ENCODE peak calls at places on chromosome 6, in ten cellular contexts. One of them, this sample, is unnamed.

GRCh38 chr6:47153066-47153755 is 111.1 kb upstream of the ADGRF1 start:
- DNase-seq in fibroblast of mammary gland: peak; percentile 51
- DNase-seq in iris pigment epithelial cell: no peak
- DNase-seq in OCI-LY7: no peak
- DNase-seq in NCI-H446: no peak
- DNase-seq in kidney glomerular epithelial cell: peak; percentile 31
- DNase-seq in activated CD4-positive, alpha-beta T cell treated with anti-CD3 and anti-CD28 coated beads for 48 hours: no peak
- DNase-seq in fibroblast of pulmonary artery: peak; percentile 45
- DNase-seq in K562: no peak
- DNase-seq in iPS-NIHi11: peak; percentile 31
- DNase-seq in this sample: no peak

GRCh38 chr6:169956580-169956979 is 205.2 kb downstream of the ERMARD start:
- DNase-seq in fibroblast of mammary gland: no peak
- DNase-seq in iris pigment epithelial cell: no peak
- DNase-seq in OCI-LY7: no peak
- DNase-seq in NCI-H446: no peak
- DNase-seq in kidney glomerular epithelial cell: no peak
- DNase-seq in activated CD4-positive, alpha-beta T cell treated with anti-CD3 and anti-CD28 coated beads for 48 hours: no peak
- DNase-seq in fibroblast of pulmonary artery: no peak
- DNase-seq in K562: no peak
- DNase-seq in iPS-NIHi11: no peak
- DNase-seq in this sample: no peak

GRCh38 chr6:143496974-143497373 is 14.5 kb downstream of the FUCA2 start:
- DNase-seq in fibroblast of mammary gland: no peak
- DNase-seq in iris pigment epithelial cell: no peak
- DNase-seq in OCI-LY7: no peak
- DNase-seq in NCI-H446: no peak
- DNase-seq in kidney glomerular epithelial cell: no peak
- DNase-seq in activated CD4-positive, alpha-beta T cell treated with anti-CD3 and anti-CD28 coated beads for 48 hours: no peak
- DNase-seq in fibroblast of pulmonary artery: no peak
- DNase-seq in K562: no peak
- DNase-seq in iPS-NIHi11: no peak
- DNase-seq in this sample: no peak

GRCh38 chr6:135291288-135292116 is 110.4 kb downstream of the MYB start:
- DNase-seq in fibroblast of mammary gland: peak; percentile 31
- DNase-seq in iris pigment epithelial cell: peak; percentile 59
- DNase-seq in OCI-LY7: no peak
- DNase-seq in NCI-H446: no peak
- DNase-seq in kidney glomerular epithelial cell: peak; percentile 59
- DNase-seq in activated CD4-positive, alpha-beta T cell treated with anti-CD3 and anti-CD28 coated beads for 48 hours: no peak
- DNase-seq in fibroblast of pulmonary artery: peak; percentile 70
- DNase-seq in K562: peak; percentile 64
- DNase-seq in iPS-NIHi11: no peak
- DNase-seq in this sample: no peak

GRCh38 chr6:169725270-169726048 is 1.2 kb upstream of the PHF10 start:
- DNase-seq in fibroblast of mammary gland: peak; percentile 93
- DNase-seq in iris pigment epithelial cell: peak; percentile 96
- DNase-seq in OCI-LY7: peak; percentile 57
- DNase-seq in NCI-H446: no peak
- DNase-seq in kidney glomerular epithelial cell: no peak
- DNase-seq in activated CD4-positive, alpha-beta T cell treated with anti-CD3 and anti-CD28 coated beads for 48 hours: peak; percentile 49
- DNase-seq in fibroblast of pulmonary artery: peak; percentile 84
- DNase-seq in K562: peak; percentile 93
- DNase-seq in iPS-NIHi11: peak; percentile 60
- DNase-seq in this sample: no peak

GRCh38 chr6:127118505-127119360 is at the start of gene RSPO3:
- DNase-seq in fibroblast of mammary gland: peak; percentile 33
- DNase-seq in iris pigment epithelial cell: peak; percentile 31
- DNase-seq in OCI-LY7: no peak
- DNase-seq in NCI-H446: no peak
- DNase-seq in kidney glomerular epithelial cell: peak; percentile 29
- DNase-seq in activated CD4-positive, alpha-beta T cell treated with anti-CD3 and anti-CD28 coated beads for 48 hours: peak; percentile 29
- DNase-seq in fibroblast of pulmonary artery: peak; percentile 39
- DNase-seq in K562: no peak
- DNase-seq in iPS-NIHi11: peak; percentile 55
- DNase-seq in this sample: peak; percentile 5

GRCh38 chr6:135306740-135307420 is 125.8 kb downstream of the MYB start:
- DNase-seq in fibroblast of mammary gland: peak; percentile 3
- DNase-seq in iris pigment epithelial cell: no peak
- DNase-seq in OCI-LY7: no peak
- DNase-seq in NCI-H446: no peak
- DNase-seq in kidney glomerular epithelial cell: no peak
- DNase-seq in activated CD4-positive, alpha-beta T cell treated with anti-CD3 and anti-CD28 coated beads for 48 hours: no peak
- DNase-seq in fibroblast of pulmonary artery: no peak
- DNase-seq in K562: peak; percentile 85
- DNase-seq in iPS-NIHi11: no peak
- DNase-seq in this sample: no peak

GRCh38 chr6:35139924-35140524 is 1.1 kb downstream of the TCP11 start:
- DNase-seq in fibroblast of mammary gland: peak; percentile 78
- DNase-seq in iris pigment epithelial cell: peak; percentile 80
- DNase-seq in OCI-LY7: peak; percentile 79
- DNase-seq in NCI-H446: peak; percentile 75
- DNase-seq in kidney glomerular epithelial cell: peak; percentile 53
- DNase-seq in activated CD4-positive, alpha-beta T cell treated with anti-CD3 and anti-CD28 coated beads for 48 hours: peak; percentile 56
- DNase-seq in fibroblast of pulmonary artery: peak; percentile 89
- DNase-seq in K562: peak; percentile 79
- DNase-seq in iPS-NIHi11: peak; percentile 66
- DNase-seq in this sample: peak; percentile 19

GRCh38 chr6:18323935-18324707 is 59.8 kb upstream of the DEK start:
- DNase-seq in fibroblast of mammary gland: peak; percentile 57
- DNase-seq in iris pigment epithelial cell: peak; percentile 53
- DNase-seq in OCI-LY7: peak; percentile 90
- DNase-seq in NCI-H446: peak; percentile 77
- DNase-seq in kidney glomerular epithelial cell: peak; percentile 84
- DNase-seq in activated CD4-positive, alpha-beta T cell treated with anti-CD3 and anti-CD28 coated beads for 48 hours: no peak
- DNase-seq in fibroblast of pulmonary artery: peak; percentile 68
- DNase-seq in K562: peak; percentile 42
- DNase-seq in iPS-NIHi11: peak; percentile 74
- DNase-seq in this sample: peak; percentile 54

GRCh38 chr6:137950581-137950980 is 83.5 kb downstream of the TNFAIP3 start:
- DNase-seq in fibroblast of mammary gland: no peak
- DNase-seq in iris pigment epithelial cell: no peak
- DNase-seq in OCI-LY7: peak; percentile 82
- DNase-seq in NCI-H446: no peak
- DNase-seq in kidney glomerular epithelial cell: no peak
- DNase-seq in activated CD4-positive, alpha-beta T cell treated with anti-CD3 and anti-CD28 coated beads for 48 hours: no peak
- DNase-seq in fibroblast of pulmonary artery: no peak
- DNase-seq in K562: no peak
- DNase-seq in iPS-NIHi11: no peak
- DNase-seq in this sample: no peak

GRCh38 chr6:15308445-15309213 is 62.8 kb downstream of the JARID2 start:
- DNase-seq in fibroblast of mammary gland: no peak
- DNase-seq in iris pigment epithelial cell: no peak
- DNase-seq in OCI-LY7: peak; percentile 40
- DNase-seq in NCI-H446: no peak
- DNase-seq in kidney glomerular epithelial cell: peak; percentile 39
- DNase-seq in activated CD4-positive, alpha-beta T cell treated with anti-CD3 and anti-CD28 coated beads for 48 hours: no peak
- DNase-seq in fibroblast of pulmonary artery: peak; percentile 57
- DNase-seq in K562: no peak
- DNase-seq in iPS-NIHi11: no peak
- DNase-seq in this sample: no peak

GRCh38 chr6:100370265-100370664 is 94.5 kb downstream of the SIM1 start:
- DNase-seq in fibroblast of mammary gland: peak; percentile 21
- DNase-seq in iris pigment epithelial cell: peak; percentile 12
- DNase-seq in OCI-LY7: peak; percentile 4
- DNase-seq in NCI-H446: no peak
- DNase-seq in kidney glomerular epithelial cell: no peak
- DNase-seq in activated CD4-positive, alpha-beta T cell treated with anti-CD3 and anti-CD28 coated beads for 48 hours: no peak
- DNase-seq in fibroblast of pulmonary artery: no peak
- DNase-seq in K562: peak; percentile 9
- DNase-seq in iPS-NIHi11: no peak
- DNase-seq in this sample: no peak

GRCh38 chr6:42935322-42935721 is 6.0 kb downstream of the CNPY3 start:
- DNase-seq in fibroblast of mammary gland: no peak
- DNase-seq in iris pigment epithelial cell: no peak
- DNase-seq in OCI-LY7: no peak
- DNase-seq in NCI-H446: no peak
- DNase-seq in kidney glomerular epithelial cell: no peak
- DNase-seq in activated CD4-positive, alpha-beta T cell treated with anti-CD3 and anti-CD28 coated beads for 48 hours: no peak
- DNase-seq in fibroblast of pulmonary artery: no peak
- DNase-seq in K562: no peak
- DNase-seq in iPS-NIHi11: no peak
- DNase-seq in this sample: no peak

GRCh38 chr6:36724514-36725385 is 27.1 kb downstream of the RAB44 start:
- DNase-seq in fibroblast of mammary gland: peak; percentile 70
- DNase-seq in iris pigment epithelial cell: peak; percentile 65
- DNase-seq in OCI-LY7: peak; percentile 64
- DNase-seq in NCI-H446: peak; percentile 72
- DNase-seq in kidney glomerular epithelial cell: peak; percentile 14
- DNase-seq in activated CD4-positive, alpha-beta T cell treated with anti-CD3 and anti-CD28 coated beads for 48 hours: peak; percentile 77
- DNase-seq in fibroblast of pulmonary artery: peak; percentile 78
- DNase-seq in K562: peak; percentile 80
- DNase-seq in iPS-NIHi11: peak; percentile 87
- DNase-seq in this sample: peak; percentile 46

GRCh38 chr6:158213925-158214674 is 46.0 kb downstream of the GTF2H5 start:
- DNase-seq in fibroblast of mammary gland: peak; percentile 82
- DNase-seq in iris pigment epithelial cell: peak; percentile 84
- DNase-seq in OCI-LY7: peak; percentile 78
- DNase-seq in NCI-H446: peak; percentile 81
- DNase-seq in kidney glomerular epithelial cell: peak; percentile 80
- DNase-seq in activated CD4-positive, alpha-beta T cell treated with anti-CD3 and anti-CD28 coated beads for 48 hours: peak; percentile 68
- DNase-seq in fibroblast of pulmonary artery: peak; percentile 93
- DNase-seq in K562: peak; percentile 87
- DNase-seq in iPS-NIHi11: peak; percentile 69
- DNase-seq in this sample: peak; percentile 51

GRCh38 chr6:23410439-23410838 is 715.6 kb upstream of the NRSN1 start:
- DNase-seq in fibroblast of mammary gland: no peak
- DNase-seq in iris pigment epithelial cell: no peak
- DNase-seq in OCI-LY7: no peak
- DNase-seq in NCI-H446: no peak
- DNase-seq in kidney glomerular epithelial cell: no peak
- DNase-seq in activated CD4-positive, alpha-beta T cell treated with anti-CD3 and anti-CD28 coated beads for 48 hours: no peak
- DNase-seq in fibroblast of pulmonary artery: no peak
- DNase-seq in K562: no peak
- DNase-seq in iPS-NIHi11: peak; percentile 21
- DNase-seq in this sample: no peak

GRCh38 chr6:81515562-81516453 is 236.7 kb downstream of the TENT5A start:
- DNase-seq in fibroblast of mammary gland: peak; percentile 88
- DNase-seq in iris pigment epithelial cell: no peak
- DNase-seq in OCI-LY7: no peak
- DNase-seq in NCI-H446: no peak
- DNase-seq in kidney glomerular epithelial cell: no peak
- DNase-seq in activated CD4-positive, alpha-beta T cell treated with anti-CD3 and anti-CD28 coated beads for 48 hours: no peak
- DNase-seq in fibroblast of pulmonary artery: peak; percentile 66
- DNase-seq in K562: no peak
- DNase-seq in iPS-NIHi11: no peak
- DNase-seq in this sample: no peak

GRCh38 chr6:139470971-139471370 is 96.5 kb upstream of the CITED2 start:
- DNase-seq in fibroblast of mammary gland: no peak
- DNase-seq in iris pigment epithelial cell: no peak
- DNase-seq in OCI-LY7: no peak
- DNase-seq in NCI-H446: no peak
- DNase-seq in kidney glomerular epithelial cell: no peak
- DNase-seq in activated CD4-positive, alpha-beta T cell treated with anti-CD3 and anti-CD28 coated beads for 48 hours: no peak
- DNase-seq in fibroblast of pulmonary artery: no peak
- DNase-seq in K562: no peak
- DNase-seq in iPS-NIHi11: no peak
- DNase-seq in this sample: no peak

GRCh38 chr6:75118925-75119515 is 86.8 kb downstream of the COL12A1 start:
- DNase-seq in fibroblast of mammary gland: no peak
- DNase-seq in iris pigment epithelial cell: no peak
- DNase-seq in OCI-LY7: no peak
- DNase-seq in NCI-H446: no peak
- DNase-seq in kidney glomerular epithelial cell: no peak
- DNase-seq in activated CD4-positive, alpha-beta T cell treated with anti-CD3 and anti-CD28 coated beads for 48 hours: no peak
- DNase-seq in fibroblast of pulmonary artery: no peak
- DNase-seq in K562: no peak
- DNase-seq in iPS-NIHi11: no peak
- DNase-seq in this sample: no peak

GRCh38 chr6:136921936-136922679 is at the start of gene SLC35D3:
- DNase-seq in fibroblast of mammary gland: no peak
- DNase-seq in iris pigment epithelial cell: peak; percentile 29
- DNase-seq in OCI-LY7: no peak
- DNase-seq in NCI-H446: peak; percentile 27
- DNase-seq in kidney glomerular epithelial cell: no peak
- DNase-seq in activated CD4-positive, alpha-beta T cell treated with anti-CD3 and anti-CD28 coated beads for 48 hours: peak; percentile 30
- DNase-seq in fibroblast of pulmonary artery: no peak
- DNase-seq in K562: no peak
- DNase-seq in iPS-NIHi11: peak; percentile 66
- DNase-seq in this sample: no peak

GRCh38 chr6:82385961-82386360 is 22.3 kb downstream of the TPBG start:
- DNase-seq in fibroblast of mammary gland: no peak
- DNase-seq in iris pigment epithelial cell: no peak
- DNase-seq in OCI-LY7: no peak
- DNase-seq in NCI-H446: no peak
- DNase-seq in kidney glomerular epithelial cell: no peak
- DNase-seq in activated CD4-positive, alpha-beta T cell treated with anti-CD3 and anti-CD28 coated beads for 48 hours: no peak
- DNase-seq in fibroblast of pulmonary artery: no peak
- DNase-seq in K562: no peak
- DNase-seq in iPS-NIHi11: no peak
- DNase-seq in this sample: no peak

GRCh38 chr6:25295651-25296050 is 16.5 kb downstream of the CARMIL1 start:
- DNase-seq in fibroblast of mammary gland: peak; percentile 56
- DNase-seq in iris pigment epithelial cell: no peak
- DNase-seq in OCI-LY7: no peak
- DNase-seq in NCI-H446: no peak
- DNase-seq in kidney glomerular epithelial cell: no peak
- DNase-seq in activated CD4-positive, alpha-beta T cell treated with anti-CD3 and anti-CD28 coated beads for 48 hours: no peak
- DNase-seq in fibroblast of pulmonary artery: no peak
- DNase-seq in K562: no peak
- DNase-seq in iPS-NIHi11: no peak
- DNase-seq in this sample: no peak

GRCh38 chr6:85706272-85706671 is 63.6 kb upstream of the SYNCRIP start:
- DNase-seq in fibroblast of mammary gland: no peak
- DNase-seq in iris pigment epithelial cell: no peak
- DNase-seq in OCI-LY7: no peak
- DNase-seq in NCI-H446: no peak
- DNase-seq in kidney glomerular epithelial cell: no peak
- DNase-seq in activated CD4-positive, alpha-beta T cell treated with anti-CD3 and anti-CD28 coated beads for 48 hours: no peak
- DNase-seq in fibroblast of pulmonary artery: no peak
- DNase-seq in K562: no peak
- DNase-seq in iPS-NIHi11: no peak
- DNase-seq in this sample: no peak

GRCh38 chr6:20589266-20589665 is 55.0 kb downstream of the CDKAL1 start:
- DNase-seq in fibroblast of mammary gland: peak; percentile 29
- DNase-seq in iris pigment epithelial cell: peak; percentile 65
- DNase-seq in OCI-LY7: no peak
- DNase-seq in NCI-H446: no peak
- DNase-seq in kidney glomerular epithelial cell: no peak
- DNase-seq in activated CD4-positive, alpha-beta T cell treated with anti-CD3 and anti-CD28 coated beads for 48 hours: no peak
- DNase-seq in fibroblast of pulmonary artery: peak; percentile 74
- DNase-seq in K562: no peak
- DNase-seq in iPS-NIHi11: no peak
- DNase-seq in this sample: no peak

GRCh38 chr6:139029470-139030210 is 1.1 kb downstream of the ABRACL start:
- DNase-seq in fibroblast of mammary gland: peak; percentile 57
- DNase-seq in iris pigment epithelial cell: peak; percentile 56
- DNase-seq in OCI-LY7: peak; percentile 21
- DNase-seq in NCI-H446: no peak
- DNase-seq in kidney glomerular epithelial cell: peak; percentile 28
- DNase-seq in activated CD4-positive, alpha-beta T cell treated with anti-CD3 and anti-CD28 coated beads for 48 hours: peak; percentile 51
- DNase-seq in fibroblast of pulmonary artery: peak; percentile 82
- DNase-seq in K562: peak; percentile 29
- DNase-seq in iPS-NIHi11: peak; percentile 67
- DNase-seq in this sample: no peak

GRCh38 chr6:151592449-151593169 is 98.8 kb downstream of the CCDC170 start:
- DNase-seq in fibroblast of mammary gland: no peak
- DNase-seq in iris pigment epithelial cell: no peak
- DNase-seq in OCI-LY7: no peak
- DNase-seq in NCI-H446: no peak
- DNase-seq in kidney glomerular epithelial cell: no peak
- DNase-seq in activated CD4-positive, alpha-beta T cell treated with anti-CD3 and anti-CD28 coated beads for 48 hours: no peak
- DNase-seq in fibroblast of pulmonary artery: no peak
- DNase-seq in K562: no peak
- DNase-seq in iPS-NIHi11: no peak
- DNase-seq in this sample: no peak